ENCODE peak calls at places on chromosome 10, in ten cellular contexts. A is kidney glomerular epithelial cell; J is stimulated activated CD8-positive, alpha-beta memory T cell treated with anti-CD3 and anti-CD28 coated beads, Interleukin-2, amount 100 ng/mL, for 48 hours; W is choroid plexus epithelial cell; V is activated T-cell treated with anti-CD3 and anti-CD28 coated beads for 48 hours; M is CD4-positive, CD25-positive, alpha-beta regulatory T cell; D is progenitor cell of endocrine pancreas; H is T-helper 2 cell; T is HTR-8/SVneo; L is Panc1. Y is an unnamed sample.

GRCh38 chr10:82826132-82826531 is 951.1 kb downstream of the NRG3 start:
- DNase-seq in A (no peak), J (no peak), T (peak), M (no peak), L (no peak), H (no peak), V (no peak), W (no peak), D (no peak), Y (no peak)

GRCh38 chr10:112265745-112266144 is 17.5 kb upstream of the TECTB start:
- DNase-seq in D (no peak), W (peak), A (no peak), J (no peak), M (no peak), L (no peak), V (no peak), T (no peak), H (no peak), Y (no peak)

GRCh38 chr10:103584216-103585010 is 90.9 kb downstream of the NEURL1 start:
- DNase-seq in T (no peak), J (peak), H (peak), M (peak), W (no peak), A (no peak), D (no peak), V (peak), L (no peak), Y (no peak)

GRCh38 chr10:132584081-132584480 is 46.5 kb downstream of the INPP5A start:
- DNase-seq in V (no peak), L (no peak), T (no peak), H (no peak), J (no peak), A (no peak), D (no peak), M (no peak), W (no peak), Y (no peak)

GRCh38 chr10:102916173-102916572 is 1.9 kb upstream of the CNNM2 start:
- DNase-seq in V (no peak), L (no peak), J (no peak), W (no peak), T (no peak), M (no peak), D (no peak), A (no peak), H (no peak), Y (no peak)

GRCh38 chr10:67780759-67781538 is 57.0 kb downstream of the DNAJC12 start:
- DNase-seq in T (no peak), V (no peak), J (no peak), M (no peak), H (no peak), L (no peak), W (no peak), A (no peak), D (no peak), Y (no peak)

GRCh38 chr10:66572700-66573099 is 353.1 kb upstream of the LRRTM3 start:
- DNase-seq in A (no peak), J (no peak), L (no peak), H (no peak), W (no peak), D (no peak), M (no peak), V (no peak), T (no peak), Y (no peak)

GRCh38 chr10:10780746-10781145 is 236.9 kb upstream of the CELF2 start:
- DNase-seq in A (peak), J (no peak), D (no peak), W (peak), M (no peak), H (no peak), T (no peak), V (no peak), L (no peak), Y (no peak)

GRCh38 chr10:110495731-110496552 is 1.8 kb upstream of the DUSP5 start:
- DNase-seq in T (no peak), A (peak), J (peak), H (peak), V (peak), L (peak), M (no peak), W (peak), D (no peak), Y (no peak)

GRCh38 chr10:50431791-50432190 is 180.5 kb upstream of the ASAH2 start:
- DNase-seq in A (peak), H (no peak), T (no peak), V (no peak), W (peak), D (no peak), J (peak), M (peak), L (no peak), Y (no peak)

GRCh38 chr10:119827430-119827829 is 45.2 kb downstream of the MCMBP start:
- DNase-seq in T (no peak), M (no peak), J (no peak), H (no peak), L (no peak), V (no peak), W (no peak), A (no peak), D (no peak), Y (no peak)

GRCh38 chr10:71736570-71737355 is 17.2 kb upstream of the C10orf105 start:
- DNase-seq in A (no peak), T (no peak), M (no peak), V (no peak), L (no peak), J (no peak), D (no peak), W (peak), H (no peak), Y (no peak)

GRCh38 chr10:5567477-5567876 is 42.7 kb downstream of the CALML3 start:
- DNase-seq in H (no peak), L (no peak), A (no peak), T (no peak), V (no peak), D (no peak), J (no peak), W (no peak), M (no peak), Y (no peak)

GRCh38 chr10:44993226-44993921 is 7.3 kb upstream of the ZNF22 start:
- DNase-seq in L (no peak), J (no peak), W (no peak), H (no peak), M (no peak), A (no peak), T (no peak), V (no peak), D (no peak), Y (no peak)

GRCh38 chr10:113000876-113001598 is 51.0 kb downstream of the TCF7L2 start:
- DNase-seq in A (peak), W (no peak), H (no peak), D (no peak), J (no peak), T (no peak), M (no peak), V (no peak), L (no peak), Y (no peak)

GRCh38 chr10:73881221-73881919 is 7.0 kb upstream of the CAMK2G start:
- DNase-seq in J (no peak), M (no peak), L (no peak), T (no peak), H (no peak), V (no peak), W (no peak), A (no peak), D (no peak), Y (no peak)

GRCh38 chr10:28954211-28954610 is 276.9 kb downstream of the BAMBI start:
- DNase-seq in T (no peak), D (no peak), H (no peak), J (no peak), A (peak), M (no peak), V (no peak), W (peak), L (no peak), Y (no peak)

GRCh38 chr10:13823046-13823711 is 236.4 kb downstream of the PRPF18 start:
- DNase-seq in D (no peak), T (no peak), J (no peak), A (no peak), V (no peak), L (no peak), H (no peak), M (no peak), W (no peak), Y (no peak)

GRCh38 chr10:73577788-73578187 is 13.4 kb downstream of the USP54 start:
- DNase-seq in V (no peak), L (no peak), A (no peak), W (peak), H (no peak), D (no peak), J (no peak), M (no peak), T (no peak), Y (no peak)

GRCh38 chr10:3077940-3078630 is 10.7 kb downstream of the PFKP start:
- DNase-seq in W (peak), T (no peak), J (no peak), L (no peak), A (no peak), D (no peak), H (no peak), V (no peak), M (no peak), Y (no peak)

GRCh38 chr10:120492366-120492765 is 35.3 kb downstream of the PLPP4 start:
- DNase-seq in A (no peak), H (no peak), W (peak), D (no peak), V (no peak), T (no peak), L (no peak), J (no peak), M (no peak), Y (no peak)

GRCh38 chr10:120477723-120478270 is 20.8 kb downstream of the PLPP4 start:
- DNase-seq in H (no peak), A (no peak), V (no peak), T (no peak), W (peak), D (no peak), M (no peak), J (no peak), L (no peak), Y (peak)

GRCh38 chr10:93751832-93752231 is 5.9 kb upstream of the LGI1 start:
- DNase-seq in D (no peak), M (peak), L (no peak), T (peak), H (no peak), V (no peak), A (no peak), W (peak), J (no peak), Y (no peak)

GRCh38 chr10:87659571-87660483 is at the start of gene PAPSS2:
- DNase-seq in J (peak), H (peak), L (no peak), W (peak), A (peak), T (no peak), M (no peak), V (peak), D (peak), Y (no peak)

Y was measured in glomerular endothelial cell.